ENCODE peak calls at places on chromosomes 13 and 19, in eight cellular contexts. Q, R, H, Y, E, L, I and F are unnamed samples.
A peak's percentile ranks its signal among the peaks of the same experiment; 100 is the strongest.

GRCh38 chr13:60328073-60328472 is 68.9 kb upstream of the TDRD3 start:
- DNase-seq in Q (no peak), R (no peak), H (no peak), Y (no peak), E (no peak), L (no peak), I (no peak), F (no peak)

GRCh38 chr13:95191821-95192220 is 109.4 kb downstream of the ABCC4 start:
- DNase-seq in Q (no peak), R (peak; percentile 41), H (peak; percentile 78), Y (peak; percentile 82), E (peak; percentile 73), L (peak; percentile 66), I (peak; percentile 88), F (peak; percentile 85)

GRCh38 chr13:39245688-39246087 is 207.4 kb downstream of the NHLRC3 start:
- DNase-seq in Q (no peak), R (no peak), H (no peak), Y (no peak), E (no peak), L (no peak), I (no peak), F (no peak)

GRCh38 chr13:27523345-27524073 is 73.1 kb upstream of the MTIF3 start:
- DNase-seq in Q (no peak), R (no peak), H (no peak), Y (no peak), E (no peak), L (no peak), I (no peak), F (no peak)

GRCh38 chr13:111143875-111144540 is 28.9 kb downstream of the ARHGEF7 start:
- DNase-seq in Q (no peak), R (no peak), H (no peak), Y (no peak), E (no peak), L (no peak), I (no peak), F (no peak)

GRCh38 chr13:27211771-27212364 is 39.5 kb upstream of the RPL21 start:
- DNase-seq in Q (no peak), R (no peak), H (no peak), Y (peak; percentile 59), E (no peak), L (no peak), I (peak; percentile 71), F (no peak)

GRCh38 chr13:40764587-40765403 is 6.2 kb downstream of the MRPS31 start:
- DNase-seq in Q (no peak), R (no peak), H (no peak), Y (peak; percentile 74), E (peak; percentile 49), L (no peak), I (no peak), F (no peak)

GRCh38 chr19:56261145-56261544 is 11.4 kb upstream of the EDDM13 start:
- DNase-seq in Q (no peak), R (no peak), H (no peak), Y (no peak), E (no peak), L (no peak), I (no peak), F (no peak)

GRCh38 chr13:110714798-110715394 is 1.4 kb downstream of the ING1 start:
- DNase-seq in Q (no peak), R (peak; percentile 44), H (peak; percentile 69), Y (peak; percentile 47), E (peak; percentile 55), L (peak; percentile 72), I (peak; percentile 63), F (peak; percentile 45)

GRCh38 chr13:23289917-23290357 is 109.2 kb downstream of the SGCG start:
- DNase-seq in Q (peak; percentile 68), R (no peak), H (no peak), Y (peak; percentile 15), E (no peak), L (no peak), I (peak; percentile 70), F (no peak)

GRCh38 chr19:3253270-3253669 is 28.8 kb downstream of the CELF5 start:
- DNase-seq in Q (no peak), R (no peak), H (no peak), Y (no peak), E (no peak), L (no peak), I (no peak), F (no peak)
- TF ChIP-seq CTCF in Q (no peak), R (no peak), H (no peak), Y (no peak), E (no peak), L (no peak), I (no peak), F (no peak)

DNA sequence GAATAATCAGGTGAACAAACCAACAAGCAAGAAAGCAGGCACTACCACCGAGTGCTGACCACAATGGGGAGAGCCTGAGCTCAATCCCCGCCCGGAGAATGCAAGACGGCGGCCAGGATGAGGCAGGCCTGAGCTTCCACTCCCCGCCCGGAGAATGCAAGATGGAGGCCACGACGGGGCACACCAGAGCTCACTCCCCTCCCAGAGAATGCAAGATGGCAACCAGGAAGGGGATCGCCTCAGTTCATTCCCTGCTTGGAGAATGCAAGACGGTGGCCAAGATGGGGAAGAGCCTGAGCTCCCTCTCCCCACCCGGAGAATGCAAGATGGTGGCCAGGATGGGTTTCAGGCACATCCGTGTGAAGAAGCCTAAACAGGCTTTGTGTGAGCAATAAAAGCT is 24.7 kb upstream of the MIER2 start:
- DNase-seq in Q (no peak), R (no peak), H (no peak), Y (no peak), E (no peak), L (no peak), I (no peak), F (no peak)
- TF ChIP-seq CTCF in Q (no peak), R (no peak), H (no peak), Y (no peak), E (no peak), L (no peak), I (no peak), F (no peak)

DNA sequence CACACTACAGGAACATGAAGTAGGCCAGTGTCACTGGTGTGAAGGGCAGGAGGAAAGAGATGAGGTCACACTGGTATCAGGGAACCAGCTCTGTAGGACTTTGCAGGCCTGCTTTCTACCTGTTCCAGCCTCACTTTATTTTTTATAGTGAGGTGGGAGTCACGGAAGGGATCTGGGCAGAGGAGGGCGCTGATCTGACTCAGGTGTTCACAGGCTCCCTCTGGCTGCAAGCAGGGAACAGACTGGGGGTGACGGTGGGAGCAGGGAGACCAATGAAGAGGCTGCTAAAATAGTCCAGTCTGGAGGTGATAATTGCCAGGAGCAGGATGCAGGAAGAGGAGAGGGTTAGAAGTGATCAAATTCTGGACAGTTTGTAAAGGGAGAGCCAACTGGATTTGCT is 2.8 kb downstream of the THAP8 start:
- DNase-seq in Q (no peak), R (no peak), H (no peak), Y (no peak), E (no peak), L (no peak), I (no peak), F (no peak)
- TF ChIP-seq CTCF in Q (peak; percentile 37), R (no peak), H (no peak), Y (peak; percentile 27), E (no peak), L (no peak), I (peak; percentile 41), F (peak; percentile 37)

GRCh38 chr13:94173312-94173854 is 306.1 kb downstream of the DCT start:
- DNase-seq in Q (no peak), R (no peak), H (no peak), Y (peak; percentile 77), E (no peak), L (no peak), I (no peak), F (no peak)
- TF ChIP-seq CTCF in Q (no peak), R (no peak), H (no peak), Y (no peak), E (no peak), L (no peak), I (peak; percentile 24), F (no peak)